ENCODE peak calls at places on chromosomes 7 and 10, in seven cellular contexts. S, N, H, P, C, F and J are unnamed samples.

GRCh38 chr10:85187047-85187446 is 858.7 kb downstream of the CCSER2 start:
- DNase-seq in N (no peak), H (no peak), P (no peak), F (no peak), S (no peak), C (no peak), J (no peak)

GRCh38 chr10:28130267-28130666 is 131.4 kb upstream of the ODAD2 start:
- DNase-seq in C (peak), F (no peak), S (peak), H (no peak), P (peak), N (no peak), J (no peak)

GRCh38 chr7:106165328-106165727 is 53.2 kb upstream of the SYPL1 start:
- DNase-seq in P (peak), S (no peak), H (no peak), C (peak), F (no peak), N (no peak), J (no peak)

GRCh38 chr7:35869810-35870209 is 69.0 kb downstream of the SEPTIN7 start:
- DNase-seq in F (no peak), C (peak), H (no peak), P (peak), S (no peak), N (no peak), J (no peak)

GRCh38 chr7:133433165-133433812 is 180.4 kb downstream of the EXOC4 start:
- DNase-seq in P (no peak), S (no peak), C (no peak), F (no peak), N (no peak), H (no peak), J (no peak)

GRCh38 chr7:151722533-151722932 is 154.4 kb downstream of the PRKAG2 start:
- DNase-seq in F (no peak), N (no peak), H (no peak), P (no peak), C (no peak), S (no peak), J (no peak)

GRCh38 chr10:110355181-110355831 is 50.6 kb upstream of the SMNDC1 start:
- DNase-seq in F (no peak), S (no peak), C (no peak), H (no peak), N (no peak), P (no peak), J (no peak)

GRCh38 chr7:8277394-8277982 is 15.5 kb upstream of the ICA1 start:
- DNase-seq in S (peak), P (no peak), N (no peak), F (no peak), C (no peak), H (no peak), J (no peak)

GRCh38 chr7:23230586-23231195 is 15.9 kb upstream of the GPNMB start:
- DNase-seq in C (no peak), N (no peak), H (no peak), F (no peak), P (no peak), S (no peak), J (no peak)

GRCh38 chr7:12766416-12766815 is 79.0 kb downstream of the ARL4A start:
- DNase-seq in H (no peak), F (no peak), S (no peak), N (no peak), P (no peak), C (no peak), J (no peak)

GRCh38 chr7:122260336-122260735 is 44.2 kb downstream of the FEZF1 start:
- DNase-seq in F (no peak), H (no peak), P (no peak), C (no peak), N (no peak), S (no peak), J (no peak)

GRCh38 chr10:72250666-72251065 is 23.1 kb upstream of the DDIT4 start:
- DNase-seq in H (no peak), S (no peak), C (peak), N (no peak), P (peak), F (no peak), J (peak)

GRCh38 chr10:81096558-81096957 is 558.9 kb downstream of the SH2D4B start:
- DNase-seq in H (no peak), C (no peak), P (no peak), S (no peak), N (no peak), F (no peak), J (no peak)

GRCh38 chr7:46781901-46782439 is 799.9 kb downstream of the TNS3 start:
- DNase-seq in S (no peak), F (no peak), C (no peak), H (no peak), N (no peak), P (no peak), J (no peak)

GRCh38 chr10:101373063-101373462 is 19.1 kb downstream of the BTRC start:
- DNase-seq in S (no peak), C (no peak), H (no peak), F (no peak), P (no peak), N (no peak), J (no peak)

GRCh38 chr7:10588084-10588483 is 385.6 kb upstream of the PHF14 start:
- DNase-seq in S (no peak), P (no peak), H (no peak), C (no peak), N (no peak), F (no peak), J (no peak)

GRCh38 chr7:74288034-74288881 is 949 bp upstream of the CLIP2 start:
- DNase-seq in S (no peak), C (no peak), P (peak), F (no peak), H (no peak), N (no peak), J (peak)

DNA sequence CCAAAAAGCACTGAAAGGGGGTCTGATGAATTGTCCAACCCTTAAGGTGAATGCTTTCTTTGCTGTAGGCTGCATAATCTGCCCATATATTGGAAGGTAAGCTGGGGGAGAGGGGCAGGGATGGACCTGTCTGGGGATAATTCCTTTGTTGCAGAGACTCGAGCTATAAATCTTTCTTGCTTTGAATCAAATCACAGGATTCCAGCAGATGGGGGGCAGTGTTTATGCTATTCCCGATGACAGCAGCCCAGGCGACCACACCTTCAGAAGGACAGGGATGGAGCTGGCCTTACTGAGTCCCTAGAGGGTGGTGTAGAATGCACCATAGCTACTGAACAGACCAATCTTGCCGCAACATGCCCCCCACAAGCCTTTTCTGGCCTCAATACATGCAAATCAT is 2.5 kb downstream of the PODXL start:
- DNase-seq in H (no peak), N (no peak), C (no peak), F (no peak), P (no peak), S (no peak), J (no peak)
- H2AK5ac ChIP-seq in H (no peak), N (no peak), C (no peak), F (no peak), P (no peak), S (no peak), J (no peak)

GRCh38 chr7:34761627-34762026 is 103.6 kb downstream of the NPSR1 start:
- DNase-seq in N (no peak), P (peak), H (no peak), F (no peak), S (no peak), C (no peak), J (peak)
- H2AK5ac ChIP-seq in N (no peak), P (no peak), H (no peak), F (no peak), S (no peak), C (no peak), J (no peak)

GRCh38 chr10:132859084-132859855 is 73.3 kb upstream of the NKX6-2 start:
- DNase-seq in C (no peak), P (no peak), H (no peak), F (no peak), S (no peak), N (peak), J (no peak)
- H2AK5ac ChIP-seq in C (no peak), P (no peak), H (peak), F (no peak), S (no peak), N (no peak), J (no peak)

GRCh38 chr7:77908664-77909063 is 110.1 kb downstream of the PHTF2 start:
- DNase-seq in C (no peak), F (no peak), S (no peak), H (no peak), N (no peak), P (no peak), J (no peak)
- H2AK5ac ChIP-seq in C (no peak), F (no peak), S (no peak), H (no peak), N (no peak), P (no peak), J (no peak)

GRCh38 chr7:123439186-123439585 is 95.2 kb downstream of the IQUB start:
- DNase-seq in N (peak), P (no peak), C (no peak), S (peak), H (no peak), F (no peak), J (no peak)
- H2AK5ac ChIP-seq in N (peak), P (no peak), C (no peak), S (no peak), H (no peak), F (no peak), J (no peak)

GRCh38 chr7:135837675-135838074 is 89.1 kb upstream of the FAM180A start:
- DNase-seq in C (no peak), N (no peak), H (no peak), P (no peak), F (no peak), S (no peak), J (no peak)
- H2AK5ac ChIP-seq in C (no peak), N (no peak), H (no peak), P (no peak), F (no peak), S (no peak), J (no peak)

DNA sequence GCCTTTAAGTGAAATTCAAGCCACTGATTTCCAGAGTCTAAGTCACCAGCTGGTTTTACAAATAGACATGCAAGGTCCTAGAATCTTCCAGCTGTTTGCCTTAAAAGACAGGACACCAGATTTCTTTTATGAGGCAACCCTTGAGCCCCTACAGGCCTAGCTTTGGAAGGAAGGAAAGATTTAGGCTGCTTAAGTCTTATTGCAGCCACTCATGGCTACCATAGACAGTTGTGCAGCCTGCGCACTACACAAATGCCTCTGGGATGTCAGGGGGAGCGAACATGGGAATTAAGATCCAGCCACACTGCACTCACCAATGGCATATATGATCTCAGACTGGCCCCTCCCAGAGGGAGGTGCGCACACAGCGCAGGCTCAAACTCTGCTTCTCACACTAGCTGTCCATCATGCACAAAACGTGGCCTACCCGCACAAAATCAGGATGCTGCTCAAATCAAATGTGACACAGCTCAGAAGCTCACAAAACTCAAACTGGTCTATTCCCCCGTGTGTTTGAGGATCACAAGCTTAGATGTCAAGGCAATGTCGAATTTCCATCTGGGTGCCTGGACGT is 42.8 kb upstream of the MYL10 start:
- DNase-seq in F (no peak), P (no peak), H (no peak), N (no peak), C (no peak), S (no peak), J (no peak)
- H2AK5ac ChIP-seq in F (no peak), P (no peak), H (no peak), N (no peak), C (no peak), S (peak), J (no peak)

DNA sequence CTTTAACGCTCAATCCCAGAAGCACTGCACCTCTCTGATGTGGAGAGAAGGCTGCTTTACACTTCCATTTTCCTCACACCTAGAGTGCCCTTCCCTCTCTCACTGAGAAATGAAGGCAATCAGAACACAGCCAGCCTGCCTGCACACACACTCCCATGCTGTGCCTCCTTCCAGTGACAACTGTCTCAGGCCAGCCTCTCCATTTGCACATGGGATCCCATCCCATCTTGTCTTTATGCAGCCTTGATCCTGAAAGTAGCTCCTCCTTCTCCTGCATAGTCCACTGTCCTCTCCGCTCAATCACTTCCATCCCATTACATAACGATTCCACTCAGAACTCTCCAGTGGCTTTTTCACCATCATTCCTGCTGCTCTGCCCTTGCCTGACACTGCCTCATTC is 203.7 kb upstream of the STK17A start:
- DNase-seq in S (no peak), F (no peak), N (no peak), P (no peak), H (no peak), C (no peak), J (no peak)
- H2AK5ac ChIP-seq in S (no peak), F (peak), N (no peak), P (no peak), H (no peak), C (no peak), J (no peak)

GRCh38 chr10:48774416-48775205 is 89.9 kb downstream of the WDFY4 start:
- DNase-seq in S (no peak), P (no peak), N (no peak), F (no peak), C (no peak), H (no peak), J (no peak)

GRCh38 chr10:48777056-48777455 is 92.4 kb downstream of the WDFY4 start:
- DNase-seq in P (no peak), S (no peak), F (no peak), C (no peak), N (no peak), H (no peak), J (no peak)

GRCh38 chr10:48776528-48776927 is 91.9 kb downstream of the WDFY4 start:
- DNase-seq in C (no peak), S (no peak), F (no peak), N (no peak), H (no peak), P (no peak), J (no peak)

GRCh38 chr10:48775206-48775517 is 90.5 kb downstream of the WDFY4 start:
- DNase-seq in F (no peak), P (no peak), C (no peak), S (no peak), H (no peak), N (no peak), J (no peak)

DNA sequence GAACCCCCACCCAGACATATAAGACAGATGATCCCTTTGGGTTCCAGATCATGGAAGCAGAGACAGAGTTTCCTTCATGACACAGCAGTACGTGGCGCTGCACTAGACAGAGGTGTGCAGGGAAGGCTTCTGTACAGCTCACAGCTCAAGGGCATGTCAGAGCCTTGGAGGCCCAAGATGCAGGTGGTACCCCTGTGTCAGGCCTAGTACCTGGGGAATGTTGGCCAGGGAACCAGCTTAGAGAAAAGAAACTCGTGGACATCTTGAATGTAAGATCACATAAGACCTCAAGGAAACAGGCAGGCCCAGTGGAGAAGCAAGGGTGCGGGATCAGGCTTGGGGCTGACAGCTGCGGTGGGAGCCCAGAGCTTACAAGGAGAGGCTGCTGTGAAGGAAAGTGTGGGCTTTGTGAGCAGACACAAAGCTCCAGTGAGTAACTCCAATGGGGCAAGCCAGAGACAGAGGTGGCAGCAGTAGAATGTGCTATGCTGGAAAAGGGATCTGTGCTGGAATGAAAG is 91.4 kb downstream of the WDFY4 start:
- DNase-seq in P (no peak), H (no peak), F (no peak), S (no peak), N (no peak), C (no peak), J (no peak)
- H2AK5ac ChIP-seq in P (no peak), H (no peak), F (no peak), S (no peak), N (no peak), C (no peak), J (no peak)

GRCh38 chr10:19385846-19386455 is 337.4 kb downstream of the MALRD1 start:
- DNase-seq in P (no peak), C (no peak), N (no peak), H (no peak), F (no peak), S (no peak), J (peak)
- H2AK5ac ChIP-seq in P (no peak), C (no peak), N (no peak), H (no peak), F (no peak), S (no peak), J (no peak)